ENCODE peak calls at places on chromosomes 11 and 22, in nine cellular contexts. Y is suprapubic skin; P is stimulated activated CD8-positive, alpha-beta memory T cell treated with anti-CD3 and anti-CD28 coated beads, Interleukin-15, amount 100 ng/mL, for 1 hour; W is skeletal muscle cell; J is activated CD4-positive, alpha-beta T cell treated with anti-CD3 and anti-CD28 coated beads, Interleukin-2, amount 10 ng/mL, durations not matched to agents 24 days and 14 days; T is AG20443; L is stimulated activated CD4-positive, alpha-beta T cell treated with anti-CD3 and anti-CD28 coated beads, Interleukin-2, amount 100 ng/mL, for 48 hours; B is kidney; N is AG10803. M is an unnamed sample.

GRCh38 chr11:2507212-2507901 is 62.5 kb downstream of the KCNQ1 start:
- DNase-seq in Y (no peak), P (no peak), W (no peak), J (no peak), T (no peak), L (no peak), B (peak), N (no peak), M (no peak)

GRCh38 chr11:102293873-102294601 is 23.2 kb upstream of the BIRC3 start:
- DNase-seq in Y (no peak), P (no peak), W (no peak), J (peak), T (peak), L (no peak), B (no peak), N (peak), M (peak)

GRCh38 chr22:36166518-36167220 is 6.1 kb upstream of the APOL3 start:
- DNase-seq in Y (no peak), P (no peak), W (no peak), J (peak), T (no peak), L (no peak), B (no peak), N (no peak), M (no peak)

GRCh38 chr11:2722955-2723354 is 23.2 kb upstream of the KCNQ1OT1 start:
- DNase-seq in Y (no peak), P (no peak), W (no peak), J (no peak), T (no peak), L (no peak), B (no peak), N (no peak), M (no peak)

GRCh38 chr11:126963603-126964353 is 36.8 kb downstream of the KIRREL3 start:
- DNase-seq in Y (no peak), P (no peak), W (peak), J (no peak), T (peak), L (no peak), B (no peak), N (peak), M (peak)

GRCh38 chr11:107957109-107957588 is 28.9 kb downstream of the RAB39A start:
- DNase-seq in Y (no peak), P (no peak), W (no peak), J (no peak), T (peak), L (no peak), B (no peak), N (peak), M (no peak)

GRCh38 chr11:61041755-61042518 is 60.4 kb upstream of the CD5 start:
- DNase-seq in Y (no peak), P (peak), W (no peak), J (peak), T (no peak), L (no peak), B (peak), N (no peak), M (no peak)

GRCh38 chr11:12863605-12864121 is 145.5 kb upstream of the RASSF10 start:
- DNase-seq in Y (no peak), P (no peak), W (no peak), J (no peak), T (no peak), L (no peak), B (no peak), N (no peak), M (no peak)

GRCh38 chr11:45087301-45087700 is 59.1 kb upstream of the PRDM11 start:
- DNase-seq in Y (no peak), P (no peak), W (no peak), J (no peak), T (no peak), L (no peak), B (peak), N (peak), M (no peak)

GRCh38 chr11:85114786-85115185 is 512.4 kb downstream of the DLG2 start:
- DNase-seq in Y (no peak), P (no peak), W (peak), J (no peak), T (no peak), L (no peak), B (no peak), N (no peak), M (peak)

GRCh38 chr22:48517039-48518030 is 1310.3 kb downstream of the BRD1 start:
- DNase-seq in Y (no peak), P (no peak), W (no peak), J (no peak), T (peak), L (no peak), B (no peak), N (no peak), M (no peak)

GRCh38 chr11:12677131-12677530 is 2.9 kb downstream of the TEAD1 start:
- DNase-seq in Y (no peak), P (no peak), W (no peak), J (no peak), T (no peak), L (no peak), B (no peak), N (no peak), M (no peak)

GRCh38 chr11:65516135-65516968 is 8.5 kb upstream of the SCYL1 start:
- DNase-seq in Y (peak), P (no peak), W (no peak), J (peak), T (no peak), L (no peak), B (no peak), N (no peak), M (no peak)

GRCh38 chr22:31605851-31606585 is 56.0 kb downstream of the PISD start:
- DNase-seq in Y (peak), P (no peak), W (no peak), J (no peak), T (no peak), L (no peak), B (peak), N (no peak), M (no peak)

GRCh38 chr11:119125849-119126248 is 4.5 kb downstream of the HINFP start:
- DNase-seq in Y (no peak), P (no peak), W (no peak), J (no peak), T (no peak), L (no peak), B (no peak), N (no peak), M (no peak)

GRCh38 chr11:119112314-119113020 is 5.3 kb downstream of the C2CD2L start:
- DNase-seq in Y (no peak), P (no peak), W (no peak), J (no peak), T (no peak), L (no peak), B (no peak), N (no peak), M (no peak)

M was measured in mammary epithelial cell.